ENCODE peak calls at places on chromosomes 3 and 15, in four cellular contexts. O, Z, U and Y are unnamed samples.

GRCh38 chr3:132726341-132726823 is 4.2 kb upstream of the NPHP3 start:
- DNase-seq in Z (no peak), O (no peak), U (peak), Y (peak)

GRCh38 chr3:45654344-45654934 is 34.8 kb upstream of the SACM1L start:
- DNase-seq in Z (no peak), U (no peak), O (no peak), Y (no peak)

GRCh38 chr3:14001136-14001535 is 121.3 kb upstream of the WNT7A start:
- DNase-seq in Z (no peak), U (no peak), O (no peak), Y (no peak)

GRCh38 chr3:94098487-94098886 is 35.6 kb downstream of the NSUN3 start:
- DNase-seq in O (no peak), Z (no peak), U (no peak), Y (no peak)

GRCh38 chr15:99732711-99733267 is 448 bp downstream of the LYSMD4 start:
- DNase-seq in Z (no peak), U (peak), O (no peak), Y (no peak)

GRCh38 chr3:62805578-62805977 is 69.6 kb downstream of the CADPS start:
- DNase-seq in U (no peak), Z (no peak), O (no peak), Y (no peak)

GRCh38 chr3:79928687-79929408 is 161.1 kb upstream of the ROBO1 start:
- DNase-seq in O (no peak), U (no peak), Z (no peak), Y (no peak)

GRCh38 chr3:30625541-30626438 is 19.4 kb downstream of the TGFBR2 start:
- DNase-seq in O (no peak), U (no peak), Z (peak), Y (peak)

GRCh38 chr3:167084566-167084965 is 295.5 kb downstream of the ZBBX start:
- DNase-seq in U (no peak), O (no peak), Z (no peak), Y (no peak)

GRCh38 chr3:41933154-41933676 is 28.7 kb downstream of the ULK4 start:
- DNase-seq in U (no peak), Z (no peak), O (no peak), Y (no peak)

GRCh38 chr15:93829115-93829849 is 402.1 kb upstream of the MCTP2 start:
- DNase-seq in Z (no peak), O (no peak), U (no peak), Y (no peak)

GRCh38 chr3:42638339-42638842 is 15.1 kb upstream of the ZBTB47 start:
- DNase-seq in O (no peak), U (no peak), Z (no peak), Y (no peak)

GRCh38 chr3:149992416-149993058 is 21.8 kb upstream of the PFN2 start:
- DNase-seq in O (no peak), U (no peak), Z (no peak), Y (no peak)

GRCh38 chr3:191557322-191557721 is 96.4 kb downstream of the PYDC2 start:
- DNase-seq in Z (no peak), O (no peak), U (no peak), Y (no peak)

GRCh38 chr15:62444104-62445027 is 279.3 kb upstream of the C2CD4B start:
- DNase-seq in Z (peak), O (peak), U (no peak), Y (no peak)

GRCh38 chr3:111033470-111034108 is 38.0 kb upstream of the NECTIN3 start:
- DNase-seq in Z (no peak), O (no peak), U (no peak), Y (no peak)

GRCh38 chr3:66416556-66417304 is 84.1 kb downstream of the LRIG1 start:
- DNase-seq in Z (no peak), U (no peak), O (no peak), Y (no peak)

GRCh38 chr15:25737218-25737643 is 125.9 kb downstream of the ATP10A start:
- DNase-seq in O (no peak), Z (no peak), U (no peak), Y (no peak)

GRCh38 chr3:56125358-56126005 is 342.8 kb downstream of the ERC2 start:
- DNase-seq in U (peak), Z (no peak), O (peak), Y (no peak)

GRCh38 chr3:188296761-188297689 is 143.1 kb downstream of the LPP start:
- DNase-seq in U (no peak), O (no peak), Z (no peak), Y (peak)

GRCh38 chr3:13707456-13707855 is 158.5 kb downstream of the FBLN2 start:
- DNase-seq in U (no peak), O (no peak), Z (no peak), Y (no peak)

GRCh38 chr3:67783281-67784250 is 129.2 kb upstream of the SUCLG2 start:
- DNase-seq in U (no peak), Z (no peak), O (peak), Y (no peak)
- TF ChIP-seq TCF7L2 in U (no peak), Z (no peak), O (no peak), Y (no peak)

GRCh38 chr15:100889359-100890058 is 9.9 kb downstream of the ALDH1A3 start:
- DNase-seq in U (no peak), O (no peak), Z (no peak), Y (no peak)
- TF ChIP-seq TCF7L2 in U (no peak), O (no peak), Z (no peak), Y (no peak)

GRCh38 chr3:141330718-141331369 is 37.5 kb upstream of the ZBTB38 start:
- DNase-seq in O (peak), Z (no peak), U (no peak), Y (no peak)

GRCh38 chr3:141333796-141334626 is 34.3 kb upstream of the ZBTB38 start:
- DNase-seq in O (no peak), Z (no peak), U (no peak), Y (no peak)

GRCh38 chr3:141332436-141332835 is 35.9 kb upstream of the ZBTB38 start:
- DNase-seq in Z (no peak), O (no peak), U (no peak), Y (peak)

GRCh38 chr3:141330235-141330634 is 38.1 kb upstream of the ZBTB38 start:
- DNase-seq in Z (no peak), U (peak), O (no peak), Y (no peak)

DNA sequence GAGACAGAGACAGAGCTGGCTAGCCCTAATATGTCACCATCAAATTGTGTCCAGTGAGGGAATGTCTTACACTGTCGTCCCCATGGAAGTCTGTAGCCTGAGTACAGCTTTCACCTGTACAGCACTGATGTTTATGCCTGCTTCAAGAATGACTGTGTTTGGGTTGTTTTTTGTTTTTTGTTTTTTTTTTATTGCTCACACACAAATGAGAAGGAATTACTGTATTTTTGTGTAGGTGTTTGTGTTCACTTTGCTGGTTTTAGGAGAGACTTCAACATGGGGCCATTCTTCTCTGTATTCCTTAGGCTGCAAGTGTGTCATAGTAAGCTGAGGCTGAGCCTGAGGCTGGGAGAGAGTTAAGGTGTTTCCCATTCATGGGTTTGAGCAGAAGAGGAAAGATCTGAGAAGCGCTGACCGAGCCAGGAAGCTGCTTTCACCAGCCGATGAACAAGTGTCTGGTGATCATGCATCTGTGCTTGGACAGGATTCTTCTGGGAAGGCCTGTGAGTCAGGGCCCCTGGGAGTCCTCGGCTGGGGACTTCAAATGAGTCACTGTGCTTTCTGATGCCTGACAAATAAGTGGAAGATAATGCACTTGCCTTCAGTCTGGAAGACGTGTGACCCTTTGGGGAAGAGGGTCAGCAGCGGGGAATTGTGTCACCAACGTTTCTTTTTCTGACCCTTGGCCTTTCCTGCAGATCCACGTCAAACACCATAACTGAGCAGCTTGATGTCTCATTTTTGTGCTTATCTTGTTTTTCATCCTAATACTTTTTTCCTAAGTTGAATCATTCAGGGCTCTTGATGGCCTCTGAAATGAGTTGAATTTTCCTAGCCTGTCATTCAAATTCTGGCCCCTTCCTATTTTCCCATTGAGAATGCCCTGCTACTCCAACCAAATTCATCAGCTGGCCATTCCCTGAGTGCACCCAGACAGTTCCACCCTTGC is 36.7 kb upstream of the ZBTB38 start:
- DNase-seq in Z (peak), O (peak), U (peak), Y (peak)
- TF ChIP-seq TCF7L2 in Z (no peak), O (no peak), U (no peak), Y (no peak)

DNA sequence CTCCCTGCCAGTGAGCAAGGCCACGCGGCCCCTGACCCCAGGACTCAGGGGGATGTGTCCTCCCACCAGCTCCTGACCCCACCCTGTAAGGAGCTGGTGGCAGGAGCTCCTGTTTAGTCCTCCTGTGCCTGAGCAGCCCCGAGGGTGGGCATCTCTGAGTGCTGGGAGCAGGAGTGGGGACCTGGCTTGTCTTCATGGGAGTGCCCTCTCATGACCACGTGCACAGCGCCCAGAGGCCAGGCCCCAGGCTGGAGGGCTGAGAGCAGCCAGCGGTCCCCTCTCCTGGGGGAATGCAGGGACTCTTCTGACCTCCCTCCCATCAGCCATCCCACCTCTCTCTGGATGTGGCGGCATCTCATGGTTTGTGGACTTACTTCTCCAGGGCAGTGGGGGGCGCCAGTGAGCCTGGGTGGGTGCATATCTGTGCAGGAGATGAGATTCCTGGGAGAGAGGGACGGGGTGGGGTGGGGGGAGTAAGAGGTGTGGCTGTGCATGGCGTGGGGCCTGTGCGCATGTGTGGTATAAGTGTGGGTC is 205.6 kb downstream of the TBC1D2B start:
- DNase-seq in O (no peak), Z (no peak), U (peak), Y (no peak)
- TF ChIP-seq TCF7L2 in O (no peak), Z (no peak), U (no peak), Y (no peak)

DNA sequence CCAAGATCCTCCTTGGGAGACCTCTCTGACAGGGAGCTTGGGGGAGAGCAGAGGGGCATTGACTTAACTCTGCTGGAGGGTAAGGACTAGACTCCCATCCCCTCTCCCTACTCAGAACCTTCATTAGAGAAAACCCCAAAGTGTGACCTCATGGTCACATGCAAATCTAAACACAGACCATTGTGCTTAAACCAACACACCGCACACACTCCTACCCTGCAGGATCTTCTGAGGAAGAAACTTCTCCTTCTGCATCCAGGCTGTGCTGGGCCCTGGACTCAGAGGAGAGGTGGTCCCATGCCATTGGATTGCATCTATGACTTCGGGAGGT is 797 bp upstream of the PARP16 start:
- DNase-seq in Z (no peak), U (no peak), O (no peak), Y (no peak)
- TF ChIP-seq TCF7L2 in Z (no peak), U (no peak), O (no peak), Y (no peak)

GRCh38 chr3:107523361-107524213 is 825 bp downstream of the BBX start:
- DNase-seq in O (no peak), U (peak), Z (no peak), Y (peak)
- TF ChIP-seq TCF7L2 in O (no peak), U (no peak), Z (no peak), Y (no peak)

DNA sequence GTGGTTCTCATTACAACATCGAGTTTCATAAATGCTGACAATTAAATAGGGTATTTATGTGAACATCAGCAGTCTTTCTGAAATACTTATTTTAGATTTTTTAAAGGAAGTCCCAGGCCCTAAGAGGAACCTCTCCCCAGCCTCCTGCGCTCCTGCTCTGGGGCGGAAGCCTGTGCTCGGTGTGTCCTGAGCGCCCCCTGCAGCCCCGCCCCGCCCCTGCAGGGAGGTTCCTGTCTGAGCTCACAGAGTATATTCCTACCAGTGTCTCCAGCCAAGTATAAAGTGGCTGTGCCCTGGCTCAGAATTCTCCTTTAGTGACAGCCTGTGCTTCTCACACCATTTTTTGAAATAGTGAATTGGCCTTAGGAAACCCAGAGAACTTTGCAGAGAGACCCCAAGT is 567.9 kb downstream of the GOLGA6L6 start:
- DNase-seq in O (no peak), U (peak), Z (no peak), Y (no peak)
- TF ChIP-seq TCF7L2 in O (no peak), U (no peak), Z (no peak), Y (no peak)

GRCh38 chr3:134036291-134036690 is 6.6 kb upstream of the SLCO2A1 start:
- DNase-seq in Z (no peak), O (no peak), U (no peak), Y (no peak)

GRCh38 chr3:134031620-134031915 is 1.8 kb upstream of the SLCO2A1 start:
- DNase-seq in U (no peak), Z (no peak), O (no peak), Y (no peak)

GRCh38 chr3:134033315-134033996 is 3.7 kb upstream of the SLCO2A1 start:
- DNase-seq in O (no peak), U (no peak), Z (no peak), Y (no peak)

GRCh38 chr3:134035836-134036235 is 6.1 kb upstream of the SLCO2A1 start:
- DNase-seq in O (no peak), Z (no peak), U (no peak), Y (no peak)

GRCh38 chr3:134034005-134034785 is 4.5 kb upstream of the SLCO2A1 start:
- DNase-seq in O (no peak), Z (no peak), U (no peak), Y (no peak)
- TF ChIP-seq TCF7L2 in O (no peak), Z (no peak), U (no peak), Y (no peak)

GRCh38 chr3:15319575-15319974 is 12.8 kb downstream of the SH3BP5 start:
- DNase-seq in Z (no peak), O (no peak), U (no peak), Y (no peak)
- TF ChIP-seq TCF7L2 in Z (no peak), O (no peak), U (no peak), Y (no peak)